ENCODE peak calls at places on chromosomes 3 and 15, in five cellular contexts. C, G, L, A and F are unnamed samples.

GRCh38 chr3:54235998-54236397 is 113.6 kb downstream of the CACNA2D3 start:
- DNase-seq in G (no peak), L (no peak), C (no peak), A (no peak), F (no peak)

GRCh38 chr3:53821631-53822068 is 24.6 kb downstream of the CHDH start:
- DNase-seq in C (no peak), L (no peak), G (no peak), A (peak), F (no peak)

GRCh38 chr15:76107169-76107568 is 47.4 kb downstream of the TMEM266 start:
- DNase-seq in L (no peak), G (no peak), A (no peak), C (no peak), F (no peak)

GRCh38 chr3:31253782-31254181 is 278.9 kb upstream of the STT3B start:
- DNase-seq in C (no peak), L (no peak), A (no peak), G (no peak), F (no peak)

GRCh38 chr15:90594297-90594696 is 64.6 kb downstream of the CRTC3 start:
- DNase-seq in G (peak), C (peak), A (peak), L (no peak), F (peak)

GRCh38 chr3:133662256-133662773 is 574 bp upstream of the TOPBP1 start:
- DNase-seq in L (no peak), G (no peak), C (no peak), A (peak), F (no peak)

GRCh38 chr15:50576156-50576555 is 29.7 kb upstream of the USP50 start:
- DNase-seq in A (no peak), G (no peak), L (no peak), C (no peak), F (no peak)

GRCh38 chr3:117692416-117692995 is 982.9 kb downstream of the TUSC7 start:
- DNase-seq in L (no peak), C (no peak), G (no peak), A (peak), F (no peak)

GRCh38 chr15:33489335-33489734 is 178.6 kb downstream of the RYR3 start:
- DNase-seq in G (no peak), L (no peak), A (no peak), C (no peak), F (no peak)

GRCh38 chr15:90104551-90104950 is 2.3 kb upstream of the IDH2 start:
- DNase-seq in A (no peak), G (no peak), C (no peak), L (no peak), F (no peak)

GRCh38 chr3:13901935-13902584 is 22.2 kb upstream of the WNT7A start:
- DNase-seq in G (no peak), C (no peak), A (no peak), L (no peak), F (no peak)

GRCh38 chr3:15272431-15273196 is 59.8 kb downstream of the SH3BP5 start:
- DNase-seq in A (no peak), L (no peak), C (no peak), G (no peak), F (no peak)

GRCh38 chr15:63701365-63701764 is 104.2 kb downstream of the FBXL22 start:
- DNase-seq in C (no peak), A (no peak), G (no peak), L (no peak), F (no peak)

GRCh38 chr3:43061101-43061895 is 44.6 kb downstream of the POMGNT2 start:
- DNase-seq in C (peak), A (no peak), G (no peak), L (no peak), F (peak)

GRCh38 chr3:12935023-12935860 is 93.9 kb upstream of the RPL32 start:
- DNase-seq in G (no peak), A (no peak), L (no peak), C (no peak), F (no peak)

GRCh38 chr15:88657326-88658069 is 18.7 kb downstream of the ISG20 start:
- DNase-seq in C (peak), G (no peak), L (no peak), A (peak), F (no peak)

GRCh38 chr15:82093774-82094211 is 48.0 kb upstream of the MEX3B start:
- DNase-seq in A (peak), L (no peak), G (no peak), C (no peak), F (no peak)

GRCh38 chr15:82177291-82178010 is 85.1 kb downstream of the EFL1 start:
- DNase-seq in L (no peak), G (no peak), A (peak), C (no peak), F (no peak)

GRCh38 chr3:59121346-59122144 is 71.7 kb upstream of the CFAP20DC start:
- DNase-seq in G (no peak), C (no peak), A (no peak), L (no peak), F (no peak)

GRCh38 chr15:63983071-63983711 is 63.1 kb downstream of the DAPK2 start:
- DNase-seq in A (no peak), L (no peak), C (no peak), G (no peak), F (no peak)

GRCh38 chr3:72448858-72449257 is 399.4 kb downstream of the SHQ1 start:
- DNase-seq in A (no peak), G (no peak), L (no peak), C (no peak), F (no peak)

GRCh38 chr15:47384316-47384715 is 333.0 kb upstream of the SEMA6D start:
- DNase-seq in G (no peak), L (no peak), C (no peak), A (peak), F (no peak)